ENCODE peak calls at places on chromosome 5, in nine cellular contexts. S, R, U, B, K, I, O, T and E are unnamed samples.

GRCh38 chr5:27855491-27855890 is 817.1 kb upstream of the CDH9 start:
- DNase-seq in S (no peak), R (no peak), U (no peak), B (peak; percentile 51), K (peak; percentile 37), I (no peak), O (no peak), T (no peak), E (no peak)

GRCh38 chr5:1543398-1544293 is 19.9 kb upstream of the LPCAT1 start:
- DNase-seq in S (no peak), R (no peak), U (no peak), B (no peak), K (no peak), I (no peak), O (no peak), T (no peak), E (no peak)

GRCh38 chr5:29811914-29812679 is 1381.4 kb upstream of the CDH6 start:
- DNase-seq in S (peak; percentile 4), R (no peak), U (peak; percentile 52), B (no peak), K (peak; percentile 42), I (no peak), O (no peak), T (peak; percentile 31), E (no peak)

GRCh38 chr5:74312746-74313145 is 327.8 kb downstream of the ENC1 start:
- DNase-seq in S (no peak), R (peak; percentile 91), U (no peak), B (no peak), K (no peak), I (no peak), O (peak; percentile 63), T (no peak), E (no peak)

GRCh38 chr5:130868186-130868821 is 296.8 kb downstream of the HINT1 start:
- DNase-seq in S (no peak), R (peak; percentile 25), U (peak; percentile 55), B (peak; percentile 11), K (no peak), I (no peak), O (no peak), T (no peak), E (no peak)

GRCh38 chr5:79621056-79621455 is 8.8 kb downstream of the TENT2 start:
- DNase-seq in S (no peak), R (peak; percentile 84), U (no peak), B (peak; percentile 83), K (peak; percentile 73), I (no peak), O (peak; percentile 90), T (no peak), E (no peak)

GRCh38 chr5:179698935-179699639 is at the start of gene CANX:
- DNase-seq in S (no peak), R (no peak), U (no peak), B (no peak), K (no peak), I (no peak), O (no peak), T (no peak), E (peak; percentile 46)

GRCh38 chr5:1726469-1726865 is 73.2 kb downstream of the MRPL36 start:
- DNase-seq in S (no peak), R (no peak), U (peak; percentile 1), B (no peak), K (no peak), I (no peak), O (no peak), T (no peak), E (no peak)

GRCh38 chr5:88824892-88825781 is 57.8 kb downstream of the MEF2C start:
- DNase-seq in S (no peak), R (peak; percentile 87), U (no peak), B (no peak), K (peak; percentile 32), I (no peak), O (peak; percentile 67), T (no peak), E (peak; percentile 92)

GRCh38 chr5:177176175-177176704 is 42.7 kb downstream of the NSD1 start:
- DNase-seq in S (no peak), R (no peak), U (no peak), B (no peak), K (no peak), I (no peak), O (no peak), T (no peak), E (no peak)
- H4K20me1 ChIP-seq in S (no peaks in the 10 kb centered on the region), R (peaks cover 52% of the 10 kb centered on the region), U (peaks cover 82% of the 10 kb centered on the region), B (no peaks in the 10 kb centered on the region), K (no peaks in the 10 kb centered on the region), I (no peaks in the 10 kb centered on the region), O (peaks cover 4% of the 10 kb centered on the region), T (no peaks in the 10 kb centered on the region), E (no peaks in the 10 kb centered on the region)

GRCh38 chr5:132435891-132436290 is 54.7 kb downstream of the IRF1 start:
- DNase-seq in S (no peak), R (no peak), U (no peak), B (no peak), K (no peak), I (no peak), O (no peak), T (no peak), E (no peak)

GRCh38 chr5:132434391-132434790 is 56.2 kb downstream of the IRF1 start:
- DNase-seq in S (no peak), R (no peak), U (no peak), B (no peak), K (no peak), I (no peak), O (peak; percentile 61), T (no peak), E (no peak)

GRCh38 chr5:132436936-132437335 is 53.6 kb downstream of the IRF1 start:
- DNase-seq in S (no peak), R (no peak), U (no peak), B (no peak), K (no peak), I (no peak), O (no peak), T (no peak), E (no peak)

GRCh38 chr5:132433141-132433540 is 57.4 kb downstream of the IRF1 start:
- DNase-seq in S (no peak), R (no peak), U (no peak), B (no peak), K (no peak), I (no peak), O (no peak), T (no peak), E (no peak)

GRCh38 chr5:132434813-132435286 is 55.7 kb downstream of the IRF1 start:
- DNase-seq in S (no peak), R (no peak), U (no peak), B (peak; percentile 44), K (no peak), I (no peak), O (no peak), T (peak; percentile 44), E (no peak)
- H4K20me1 ChIP-seq in S (no peaks in the 10 kb centered on the region), R (no peaks in the 10 kb centered on the region), U (no peaks in the 10 kb centered on the region), B (no peaks in the 10 kb centered on the region), K (no peaks in the 10 kb centered on the region), I (no peaks in the 10 kb centered on the region), O (no peaks in the 10 kb centered on the region), T (no peaks in the 10 kb centered on the region), E (no peaks in the 10 kb centered on the region)

GRCh38 chr5:57221049-57221568 is 47.2 kb downstream of the GPBP1 start:
- DNase-seq in S (peak; percentile 34), R (peak; percentile 25), U (peak; percentile 51), B (peak; percentile 37), K (peak; percentile 72), I (peak; percentile 35), O (peak; percentile 65), T (peak; percentile 59), E (peak; percentile 83)

GRCh38 chr5:57215629-57216195 is 41.9 kb downstream of the GPBP1 start:
- DNase-seq in S (no peak), R (no peak), U (no peak), B (peak; percentile 39), K (no peak), I (no peak), O (peak; percentile 44), T (no peak), E (no peak)

GRCh38 chr5:57216714-57217113 is 42.9 kb downstream of the GPBP1 start:
- DNase-seq in S (no peak), R (peak; percentile 64), U (no peak), B (peak; percentile 41), K (peak; percentile 76), I (no peak), O (peak; percentile 82), T (no peak), E (no peak)

DNA sequence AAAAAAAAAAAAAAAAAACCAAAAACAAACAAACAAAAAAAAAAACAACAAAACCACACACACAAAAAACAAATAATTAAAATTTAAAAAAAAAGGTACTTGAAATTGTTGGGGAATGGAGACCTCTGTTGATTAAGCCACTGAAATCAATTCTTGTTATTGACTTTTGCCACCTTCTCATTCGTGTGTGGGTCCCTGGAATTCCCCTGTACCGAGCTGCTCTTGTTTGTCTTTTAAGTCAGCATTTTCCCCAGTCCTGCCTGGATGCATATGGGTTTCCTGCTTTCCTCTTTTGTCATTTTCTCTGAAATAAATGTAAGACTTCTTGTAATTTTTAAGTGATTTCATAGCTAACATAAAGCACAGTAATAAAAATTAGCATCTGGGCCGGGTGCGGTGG is 45.5 kb downstream of the GPBP1 start:
- DNase-seq in S (no peak), R (no peak), U (no peak), B (no peak), K (no peak), I (no peak), O (no peak), T (peak; percentile 5), E (peak; percentile 48)
- H4K20me1 ChIP-seq in S (peaks cover 7% of the 10 kb centered on the region), R (peaks cover 71% of the 10 kb centered on the region), U (peaks cover 86% of the 10 kb centered on the region), B (no peaks in the 10 kb centered on the region), K (peaks cover 11% of the 10 kb centered on the region), I (peaks cover 33% of the 10 kb centered on the region), O (peaks cover 31% of the 10 kb centered on the region), T (peaks cover 32% of the 10 kb centered on the region), E (peaks cover 10% of the 10 kb centered on the region)

GRCh38 chr5:149776376-149777305 is 46.5 kb downstream of the PPARGC1B start:
- DNase-seq in S (no peak), R (no peak), U (no peak), B (peak; percentile 35), K (no peak), I (no peak), O (no peak), T (no peak), E (no peak)

GRCh38 chr5:149779071-149779470 is 49.0 kb downstream of the PPARGC1B start:
- DNase-seq in S (no peak), R (no peak), U (no peak), B (no peak), K (no peak), I (no peak), O (no peak), T (no peak), E (no peak)

GRCh38 chr5:149775785-149776184 is 45.7 kb downstream of the PPARGC1B start:
- DNase-seq in S (peak; percentile 43), R (no peak), U (peak; percentile 41), B (peak; percentile 20), K (peak; percentile 49), I (peak; percentile 54), O (no peak), T (peak; percentile 25), E (no peak)

GRCh38 chr5:149780043-149780737 is 50.1 kb downstream of the PPARGC1B start:
- DNase-seq in S (no peak), R (no peak), U (no peak), B (no peak), K (peak; percentile 59), I (no peak), O (no peak), T (no peak), E (no peak)

DNA sequence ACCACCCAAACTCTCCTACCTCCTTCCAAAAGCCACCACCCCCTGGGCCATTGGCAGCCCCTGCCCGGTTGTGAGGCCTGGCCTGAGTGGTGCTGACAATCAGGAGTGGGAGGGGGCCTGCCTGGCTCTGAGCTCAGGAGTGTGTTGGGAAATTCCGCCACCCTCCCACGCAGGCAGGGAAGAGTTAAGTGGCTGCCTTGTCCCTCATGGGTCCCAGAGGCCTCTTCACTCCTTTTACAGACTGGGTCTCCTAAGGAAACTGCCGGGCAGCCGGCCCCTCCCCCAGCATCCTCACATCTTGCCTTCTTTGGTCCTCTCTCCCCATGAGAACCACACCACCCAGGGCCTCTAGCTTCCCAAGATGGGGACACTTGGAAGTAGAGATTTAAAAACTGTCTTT is 47.3 kb downstream of the PPARGC1B start:
- DNase-seq in S (no peak), R (no peak), U (peak; percentile 31), B (no peak), K (no peak), I (no peak), O (no peak), T (no peak), E (no peak)
- H4K20me1 ChIP-seq in S (peaks cover 7% of the 10 kb centered on the region), R (peaks cover 3% of the 10 kb centered on the region), U (no peaks in the 10 kb centered on the region), B (no peaks in the 10 kb centered on the region), K (no peaks in the 10 kb centered on the region), I (no peaks in the 10 kb centered on the region), O (no peaks in the 10 kb centered on the region), T (no peaks in the 10 kb centered on the region), E (no peaks in the 10 kb centered on the region)